ENCODE peak calls at places on chromosomes 16 and 17, in six cellular contexts. L is CD8-positive, alpha-beta T cell; S is H9; M is Peyer's patch; X is MM.1S; O is IMR-90. Z is an unnamed sample.

GRCh38 chr16:70395345-70395901 is 43.5 kb downstream of the ST3GAL2 start:
- DNase-seq in L (peak), S (peak), M (peak), X (peak), O (peak), Z (peak)

GRCh38 chr16:62363451-62363850 is 327.2 kb upstream of the CDH8 start:
- DNase-seq in L (no peak), S (peak), M (no peak), X (no peak), O (no peak), Z (no peak)

GRCh38 chr17:8872705-8873426 is 5.4 kb upstream of the PIK3R6 start:
- DNase-seq in L (no peak), S (no peak), M (no peak), X (no peak), O (no peak), Z (no peak)

GRCh38 chr17:31857920-31858646 is 961 bp downstream of the COPRS start:
- DNase-seq in L (no peak), S (no peak), M (no peak), X (no peak), O (no peak), Z (no peak)

GRCh38 chr16:25006504-25007055 is 8.6 kb downstream of the ARHGAP17 start:
- DNase-seq in L (no peak), S (no peak), M (no peak), X (no peak), O (peak), Z (no peak)

GRCh38 chr16:89084814-89085612 is 8.6 kb upstream of the ACSF3 start:
- DNase-seq in L (no peak), S (no peak), M (no peak), X (no peak), O (no peak), Z (no peak)

GRCh38 chr16:88316151-88316550 is 66.6 kb upstream of the ZNF469 start:
- DNase-seq in L (no peak), S (no peak), M (no peak), X (no peak), O (no peak), Z (no peak)

GRCh38 chr17:33927732-33928133 is 327.4 kb upstream of the CCL2 start:
- DNase-seq in L (no peak), S (no peak), M (no peak), X (peak), O (peak), Z (no peak)

GRCh38 chr17:78397681-78398101 is 19.2 kb downstream of the PGS1 start:
- DNase-seq in L (no peak), S (no peak), M (no peak), X (no peak), O (peak), Z (no peak)

GRCh38 chr16:86353185-86353584 is 157.1 kb upstream of the FOXF1 start:
- DNase-seq in L (no peak), S (no peak), M (no peak), X (no peak), O (peak), Z (no peak)

GRCh38 chr17:1122681-1123396 is 56.9 kb downstream of the ABR start:
- DNase-seq in L (peak), S (peak), M (peak), X (peak), O (peak), Z (peak)

GRCh38 chr17:33373209-33373608 is 80.1 kb upstream of the ASIC2 start:
- DNase-seq in L (no peak), S (no peak), M (no peak), X (no peak), O (no peak), Z (no peak)

GRCh38 chr16:10946308-10946707 is 1.9 kb downstream of the CLEC16A start:
- DNase-seq in L (no peak), S (peak), M (no peak), X (no peak), O (no peak), Z (no peak)

GRCh38 chr16:68272501-68273209 is 8.3 kb downstream of the SLC7A6 start:
- DNase-seq in L (peak), S (no peak), M (peak), X (peak), O (no peak), Z (no peak)

GRCh38 chr17:4475001-4475400 is 23.7 kb upstream of the SPNS2 start:
- DNase-seq in L (no peak), S (no peak), M (no peak), X (no peak), O (no peak), Z (no peak)

GRCh38 chr16:51404386-51404785 is 253.3 kb upstream of the SALL1 start:
- DNase-seq in L (no peak), S (no peak), M (no peak), X (no peak), O (peak), Z (no peak)

GRCh38 chr16:49754495-49755290 is 101.2 kb downstream of the ZNF423 start:
- DNase-seq in L (no peak), S (peak), M (no peak), X (peak), O (no peak), Z (no peak)

GRCh38 chr17:31392002-31392855 is 754 bp downstream of the RAB11FIP4 start:
- DNase-seq in L (no peak), S (peak), M (peak), X (no peak), O (no peak), Z (peak)

GRCh38 chr17:39604911-39605491 is 2.7 kb downstream of the NEUROD2 start:
- DNase-seq in L (no peak), S (peak), M (no peak), X (no peak), O (no peak), Z (no peak)

GRCh38 chr16:47826070-47826469 is 329.7 kb downstream of the ABCC12 start:
- DNase-seq in L (no peak), S (no peak), M (no peak), X (no peak), O (no peak), Z (no peak)

GRCh38 chr16:70553645-70554044 is 30.0 kb downstream of the SF3B3 start:
- DNase-seq in L (no peak), S (no peak), M (no peak), X (no peak), O (peak), Z (no peak)

GRCh38 chr16:81204794-81205680 is 33.5 kb upstream of the BCO1 start:
- DNase-seq in L (peak), S (no peak), M (no peak), X (peak), O (peak), Z (no peak)

GRCh38 chr16:57616871-57617270 is 11.6 kb upstream of the ADGRG1 start:
- DNase-seq in L (no peak), S (peak), M (no peak), X (no peak), O (no peak), Z (no peak)

GRCh38 chr17:58577696-58578095 is 63.3 kb upstream of the MTMR4 start:
- DNase-seq in L (peak), S (peak), M (peak), X (peak), O (peak), Z (peak)

GRCh38 chr16:1342526-1343427 is 8.9 kb downstream of the TSR3 start:
- DNase-seq in L (peak), S (peak), M (peak), X (peak), O (peak), Z (peak)
- H3K27ac ChIP-seq in L (no peak), S (no peak), M (peak), X (no peak), O (no peak), Z (no peak)

GRCh38 chr17:50561796-50562195 is 1.3 kb downstream of the CACNA1G start:
- DNase-seq in L (no peak), S (peak), M (no peak), X (no peak), O (no peak), Z (no peak)

GRCh38 chr17:50564916-50565315 is 4.4 kb downstream of the CACNA1G start:
- DNase-seq in L (no peak), S (no peak), M (no peak), X (no peak), O (peak), Z (no peak)

GRCh38 chr17:50562266-50563094 is 2.0 kb downstream of the CACNA1G start:
- DNase-seq in L (no peak), S (peak), M (no peak), X (no peak), O (no peak), Z (no peak)

GRCh38 chr17:50560931-50561750 is 626 bp downstream of the CACNA1G start:
- DNase-seq in L (no peak), S (peak), M (no peak), X (no peak), O (no peak), Z (no peak)

DNA sequence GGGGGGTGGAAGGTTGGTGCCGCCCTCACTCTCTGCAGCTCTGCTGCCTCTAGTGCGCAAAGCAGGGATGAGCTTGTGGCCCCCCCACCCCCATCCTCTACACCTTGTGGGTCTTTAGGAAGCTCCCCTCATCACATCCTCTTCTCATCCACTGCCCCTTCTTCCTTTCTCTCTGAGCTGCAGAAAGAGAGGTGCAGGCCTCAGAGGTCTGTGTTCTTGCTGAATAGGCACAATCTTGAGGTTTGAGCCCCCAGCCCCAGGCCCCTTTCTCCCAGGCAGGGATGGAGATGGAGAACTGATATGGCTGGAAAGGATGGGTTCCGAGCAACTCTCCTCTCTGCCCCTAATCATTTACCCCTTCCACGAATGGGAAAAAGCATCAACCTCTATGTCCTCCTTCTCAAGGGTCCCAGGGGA is 2.6 kb downstream of the CACNA1G start:
- DNase-seq in L (no peak), S (peak), M (no peak), X (no peak), O (no peak), Z (no peak)
- H3K27ac ChIP-seq in L (no peak), S (no peak), M (no peak), X (no peak), O (no peak), Z (no peak)

GRCh38 chr17:72560303-72561247 is 439.8 kb downstream of the SOX9 start:
- DNase-seq in L (peak), S (peak), M (no peak), X (peak), O (peak), Z (no peak)
- H3K27ac ChIP-seq in L (no peak), S (no peak), M (no peak), X (no peak), O (no peak), Z (no peak)

GRCh38 chr17:63458478-63458877 is 12.4 kb upstream of the CYB561 start:
- DNase-seq in L (no peak), S (no peak), M (no peak), X (no peak), O (no peak), Z (no peak)
- H3K27ac ChIP-seq in L (no peak), S (no peak), M (no peak), X (no peak), O (no peak), Z (no peak)

GRCh38 chr16:21634216-21634615 is 18.2 kb downstream of the IGSF6 start:
- DNase-seq in L (no peak), S (no peak), M (no peak), X (no peak), O (no peak), Z (no peak)

GRCh38 chr16:21638573-21638975 is 13.8 kb downstream of the IGSF6 start:
- DNase-seq in L (no peak), S (no peak), M (no peak), X (no peak), O (peak), Z (no peak)

GRCh38 chr16:21639493-21639892 is 12.9 kb downstream of the IGSF6 start:
- DNase-seq in L (no peak), S (no peak), M (no peak), X (no peak), O (no peak), Z (no peak)

DNA sequence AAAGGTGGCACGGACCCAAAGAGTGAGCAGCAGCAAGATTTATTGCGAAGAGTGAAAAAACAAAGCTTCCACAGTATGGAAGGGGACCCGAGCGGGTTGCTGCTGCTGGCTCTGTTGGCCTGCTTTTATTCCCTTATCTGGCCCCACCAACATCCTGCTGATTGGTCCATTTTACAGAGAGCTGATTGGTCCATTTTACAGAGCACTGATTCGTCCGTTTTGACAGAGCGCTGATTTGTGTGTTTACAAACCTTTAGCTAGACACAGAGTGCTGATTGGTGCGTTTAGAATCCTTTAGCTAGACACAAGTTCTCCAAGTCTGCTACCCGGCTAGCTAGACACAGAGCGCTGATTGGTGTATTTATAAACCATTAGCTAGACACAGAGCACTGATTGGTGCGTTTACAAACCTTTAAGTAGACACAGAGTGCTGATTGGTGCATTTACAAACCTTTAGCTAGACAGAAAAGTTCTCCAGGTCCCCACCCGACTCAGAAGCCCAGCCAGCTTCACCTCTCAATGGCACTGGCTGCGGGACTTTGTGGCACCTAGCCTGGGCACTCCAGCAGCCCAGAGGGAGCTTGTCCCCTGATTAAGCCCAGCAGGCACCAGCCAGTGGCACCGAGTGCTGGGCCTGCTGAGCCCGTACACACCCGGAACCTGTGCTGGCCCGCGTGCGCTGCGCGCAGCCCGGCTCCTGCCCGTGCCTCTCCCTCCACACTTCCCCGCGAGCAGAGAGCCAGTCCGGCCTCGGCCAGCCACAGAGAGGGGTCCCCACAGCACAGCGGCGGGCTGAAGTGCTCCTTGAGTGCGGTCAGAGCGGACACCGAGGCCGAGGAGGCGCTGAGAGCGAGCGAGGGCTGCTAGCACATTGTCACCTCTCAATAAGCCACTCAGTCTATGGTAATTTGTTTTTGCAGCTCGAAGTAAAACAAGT is 15.1 kb downstream of the IGSF6 start:
- DNase-seq in L (no peak), S (no peak), M (no peak), X (no peak), O (no peak), Z (peak)
- H3K27ac ChIP-seq in L (no peak), S (no peak), M (no peak), X (no peak), O (no peak), Z (no peak)

DNA sequence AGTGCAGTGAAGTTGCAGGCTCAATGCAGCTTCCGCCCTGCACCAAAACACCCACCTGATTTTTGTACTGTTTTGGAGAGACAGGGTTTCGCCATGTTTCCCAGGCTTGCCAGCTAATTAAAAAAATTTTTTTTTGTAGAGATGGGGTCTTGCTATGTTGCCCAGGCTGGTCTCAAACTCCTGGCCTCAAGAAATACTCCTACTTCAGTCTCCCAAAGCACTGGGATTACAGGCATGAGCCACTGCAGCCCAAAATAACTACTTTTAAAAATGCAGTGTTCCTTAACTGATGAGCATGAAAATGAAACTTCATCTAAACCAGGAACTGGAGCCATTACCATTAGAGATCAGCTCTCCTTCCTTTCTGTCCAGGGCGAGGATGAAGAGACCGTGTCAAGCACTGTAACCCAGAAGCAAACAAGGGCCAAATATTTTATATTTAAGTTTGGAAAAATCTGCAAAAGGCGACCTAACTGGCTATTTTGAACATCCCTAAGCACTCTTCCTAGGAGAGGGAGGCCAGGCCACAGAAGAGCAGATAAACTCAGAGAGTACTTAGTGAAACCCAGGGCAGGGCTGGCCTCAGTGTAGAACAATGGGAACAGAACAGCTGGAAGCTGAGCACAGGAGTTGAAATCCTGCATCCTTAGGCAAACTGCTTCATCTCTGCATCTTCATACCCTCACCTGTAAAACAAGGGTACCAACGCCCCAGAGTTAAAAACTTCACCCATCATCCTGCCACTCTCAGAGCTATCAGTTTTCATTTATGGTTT is 24.0 kb downstream of the CREBBP start:
- DNase-seq in L (no peak), S (no peak), M (no peak), X (no peak), O (no peak), Z (no peak)
- H3K27ac ChIP-seq in L (no peak), S (no peak), M (no peak), X (peak), O (no peak), Z (peak)